ENCODE peak calls at places on chromosome 7, in six cellular contexts. O, D, P, B, L and E are unnamed samples.

GRCh38 chr7:7980134-7980533 is 11.5 kb downstream of the GLCCI1 start:
- DNase-seq in L (no peak), B (no peak), P (no peak), D (no peak), O (no peak), E (no peak)

GRCh38 chr7:1295776-1296726 is 63.4 kb downstream of the UNCX start:
- DNase-seq in L (no peak), O (no peak), B (no peak), D (no peak), P (no peak), E (no peak)

GRCh38 chr7:142348100-142348499 is 90.2 kb upstream of the PRSS58 start:
- DNase-seq in L (no peak), D (no peak), P (no peak), O (no peak), B (no peak), E (no peak)

GRCh38 chr7:152520861-152521302 is 85.1 kb upstream of the KMT2C start:
- DNase-seq in O (no peak), B (no peak), L (no peak), P (no peak), D (peak), E (no peak)

GRCh38 chr7:147833981-147834380 is 756.6 kb upstream of the C7orf33 start:
- DNase-seq in B (no peak), O (no peak), D (no peak), P (no peak), L (no peak), E (no peak)

GRCh38 chr7:107933386-107934013 is 42.5 kb downstream of the DLD start:
- DNase-seq in O (no peak), L (no peak), B (no peak), D (no peak), P (no peak), E (no peak)

GRCh38 chr7:65872776-65873581 is at the start of gene VKORC1L1:
- DNase-seq in D (peak), P (peak), O (peak), B (peak), L (peak), E (peak)

GRCh38 chr7:130379551-130380120 is 658 bp upstream of the CPA1 start:
- DNase-seq in P (no peak), B (no peak), L (no peak), D (no peak), O (no peak), E (no peak)

GRCh38 chr7:158356454-158356853 is 231.2 kb downstream of the PTPRN2 start:
- DNase-seq in B (no peak), O (no peak), D (no peak), L (no peak), P (no peak), E (no peak)

GRCh38 chr7:117623606-117624005 is 143.8 kb downstream of the CFTR start:
- DNase-seq in P (no peak), D (no peak), L (no peak), O (no peak), B (no peak), E (no peak)

GRCh38 chr7:6107924-6108323 is 76.7 kb downstream of the ANKRD61 start:
- DNase-seq in P (no peak), L (no peak), D (no peak), B (no peak), O (no peak), E (no peak)

GRCh38 chr7:106041140-106041717 is 70.9 kb downstream of the SYPL1 start:
- DNase-seq in P (peak), O (no peak), D (no peak), B (no peak), L (peak), E (no peak)

DNA sequence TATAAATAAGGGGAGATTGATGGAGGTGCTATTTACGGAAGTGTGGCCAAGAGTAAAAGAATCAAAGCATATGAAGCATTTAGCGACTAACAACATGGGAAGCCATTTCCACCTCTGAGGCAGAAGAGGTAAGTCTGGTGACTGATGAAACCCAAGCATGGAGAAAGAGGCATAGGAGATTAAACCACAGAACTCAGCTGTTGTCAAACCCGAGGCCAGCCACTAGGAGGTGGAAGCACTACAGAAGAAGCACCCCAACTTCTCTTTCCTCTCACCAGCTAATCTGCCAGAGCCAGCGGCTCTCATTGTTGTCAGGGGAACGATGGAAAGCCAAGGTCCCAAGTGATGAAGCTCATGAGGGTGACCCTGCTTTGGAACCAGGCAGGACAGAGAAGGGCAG is 19.6 kb upstream of the CNTNAP2 start:
- DNase-seq in D (no peak), P (no peak), O (no peak), L (no peak), B (no peak), E (no peak)
- TF ChIP-seq CTCF in D (peak), P (no peak), O (no peak), L (no peak), B (no peak), E (no peak)

GRCh38 chr7:75649462-75649861 is 89.3 kb downstream of the HIP1 start:
- DNase-seq in O (no peak), D (no peak), P (peak), L (no peak), B (peak), E (no peak)
- H3K4me3 ChIP-seq in O (no peak), D (no peak), P (no peak), L (no peak), B (no peak), E (no peak)

DNA sequence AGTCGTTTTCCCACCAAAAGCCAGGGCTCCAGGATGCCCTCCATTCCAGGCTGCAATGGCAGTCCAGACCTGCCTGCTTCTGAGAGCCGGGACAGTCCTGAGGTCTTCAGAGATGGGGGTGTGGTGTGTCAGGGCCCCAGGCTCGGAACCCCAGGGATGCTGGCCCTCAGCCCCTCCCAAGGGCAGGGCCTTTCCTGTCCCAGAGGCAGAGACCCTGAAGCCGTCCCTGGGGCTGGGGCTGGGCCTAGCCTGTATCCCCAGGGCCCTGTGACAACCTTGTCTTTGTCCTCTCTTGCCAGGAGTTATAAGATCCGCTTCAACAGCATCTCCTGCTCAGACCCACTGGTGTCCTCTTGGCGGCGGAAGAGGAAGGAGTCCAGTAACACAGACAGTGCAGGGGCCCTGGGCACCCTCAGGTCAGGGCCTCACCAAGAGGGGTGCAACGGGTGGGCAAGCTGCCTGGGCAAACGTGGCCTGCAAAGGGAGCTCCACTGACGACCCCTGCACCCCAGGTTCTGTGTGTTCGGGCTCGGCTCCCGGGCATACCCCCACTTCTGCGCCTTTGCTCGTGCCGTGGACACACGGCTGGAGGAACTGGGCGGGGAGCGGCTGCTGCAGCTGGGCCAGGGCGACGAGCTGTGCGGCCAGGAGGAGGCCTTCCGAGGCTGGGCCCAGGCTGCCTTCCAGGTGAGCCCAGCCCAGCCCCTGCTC is 15.9 kb downstream of the NOS3 start:
- DNase-seq in P (no peak), D (no peak), B (no peak), L (no peak), O (no peak), E (no peak)
- H3K27ac ChIP-seq in P (no peak), D (no peak), B (peak), L (no peak), O (no peak), E (no peak)

GRCh38 chr7:125661-126060 is 66.7 kb upstream of the FAM20C start:
- DNase-seq in L (no peak), B (no peak), P (no peak), D (no peak), O (no peak), E (no peak)
- TF ChIP-seq CTCF in L (no peak), B (no peak), P (no peak), D (no peak), O (no peak), E (no peak)

DNA sequence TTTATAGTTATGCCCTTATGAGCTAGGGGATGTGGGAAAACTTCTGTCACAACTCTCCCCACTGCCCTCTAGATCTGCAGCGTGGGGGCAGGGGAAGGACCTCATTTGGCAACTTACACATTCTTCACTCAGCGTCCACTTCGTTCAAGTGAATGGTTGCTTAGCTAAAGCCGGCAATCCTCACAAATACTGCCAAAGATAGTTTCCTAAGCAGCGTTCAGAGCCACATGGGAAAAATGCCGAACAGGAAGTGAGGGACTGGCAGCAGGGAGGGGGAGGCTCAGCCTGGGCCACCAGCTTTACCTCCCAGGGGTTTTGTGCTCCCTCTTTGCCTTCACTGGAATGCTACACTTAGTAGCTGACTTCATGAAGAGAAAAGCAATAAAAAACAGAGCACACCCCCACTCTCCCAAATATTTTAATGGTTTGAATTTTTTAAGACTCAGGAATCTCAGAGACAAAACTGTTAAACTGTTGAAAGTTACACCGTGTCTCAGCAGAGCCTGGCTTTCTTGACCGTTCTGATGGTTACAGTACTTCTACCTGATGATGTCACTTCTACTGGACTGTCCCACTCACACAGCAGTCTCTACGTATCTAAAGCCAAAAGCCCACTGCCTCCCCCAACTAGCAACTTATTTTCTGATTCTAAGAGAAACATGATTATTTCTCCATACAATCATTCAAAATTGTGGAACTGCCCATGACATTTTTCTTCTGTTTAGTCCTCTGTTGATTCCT is 10.4 kb downstream of the GRM3 start:
- DNase-seq in B (peak), L (no peak), O (peak), D (peak), P (no peak), E (no peak)
- H3K4me3 ChIP-seq in B (no peak), L (no peak), O (peak), D (no peak), P (no peak), E (no peak)

DNA sequence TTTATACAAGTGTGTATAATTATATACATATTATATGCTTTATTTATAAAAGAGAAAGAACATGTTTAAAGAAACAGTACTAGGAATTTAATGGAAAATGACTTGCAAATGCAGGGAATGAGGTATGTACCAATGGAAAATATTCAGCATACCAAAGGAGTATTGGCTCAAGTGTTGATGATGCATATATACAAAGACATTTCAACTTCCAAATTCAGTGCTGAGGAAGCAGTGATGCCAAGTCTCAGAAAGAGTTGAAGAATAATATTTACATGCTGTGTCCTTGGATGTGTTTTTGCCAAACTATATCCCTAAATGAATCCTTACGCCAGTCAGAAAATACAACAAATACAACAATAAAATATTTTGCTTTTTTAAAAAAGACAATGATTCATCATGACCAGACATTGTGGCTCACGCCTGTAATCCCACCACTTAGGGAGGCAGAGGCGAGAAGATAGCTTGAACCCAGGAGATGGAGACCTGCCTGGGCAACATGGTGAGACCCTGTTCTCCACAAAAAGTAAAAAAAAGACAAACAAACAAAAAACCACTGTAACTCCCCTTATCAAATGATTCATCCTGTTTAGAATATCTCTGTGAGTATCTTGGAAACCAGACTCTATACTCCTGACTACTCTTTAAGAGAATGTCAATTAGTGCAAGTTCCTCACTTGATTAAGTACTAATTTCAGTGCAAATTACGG is 157.2 kb downstream of the CHRM2 start:
- DNase-seq in O (no peak), L (peak), B (no peak), D (peak), P (no peak), E (no peak)
- H3K27ac ChIP-seq in O (no peak), L (peak), B (no peak), D (no peak), P (no peak), E (no peak)